ENCODE peak calls at places on chromosome 13, in nine cellular contexts. N is SW480; X is uterus; J is cardiac fibroblast; W is activated CD4-positive, alpha-beta T cell treated with anti-CD3 and anti-CD28 coated beads, Interleukin-2, amount 50 U/mL, for 48 hours; P is AG10803; C is CD8-positive, alpha-beta memory T cell; F is stimulated activated CD4-positive, alpha-beta T cell treated with anti-CD3 and anti-CD28 coated beads, TNF-alpha, amount 100 ng/mL, for 1 hour; V is activated T-cell treated with anti-CD3 and anti-CD28 coated beads, Interleukin-2, amount 50 U/mL, for 72 hours. O is an unnamed sample.

GRCh38 chr13:75468098-75468497 is 13.9 kb downstream of the TBC1D4 start:
- DNase-seq in N (no peak), X (no peak), J (peak), W (no peak), P (peak), C (no peak), F (no peak), V (no peak), O (no peak)

GRCh38 chr13:97194473-97194872 is 27.7 kb upstream of the MBNL2 start:
- DNase-seq in N (peak), X (no peak), J (peak), W (no peak), P (peak), C (no peak), F (no peak), V (no peak), O (no peak)

GRCh38 chr13:106537521-106537920 is 2.1 kb upstream of the EFNB2 start:
- DNase-seq in N (no peak), X (no peak), J (no peak), W (no peak), P (no peak), C (no peak), F (no peak), V (no peak), O (no peak)

GRCh38 chr13:76512676-76513277 is 373.4 kb downstream of the KCTD12 start:
- DNase-seq in N (peak), X (no peak), J (peak), W (no peak), P (peak), C (no peak), F (no peak), V (no peak), O (no peak)

GRCh38 chr13:110714798-110715394 is 1.4 kb downstream of the ING1 start:
- DNase-seq in N (peak), X (peak), J (peak), W (peak), P (no peak), C (no peak), F (peak), V (peak), O (peak)

GRCh38 chr13:46211116-46211515 is 612 bp upstream of the LRRC63 start:
- DNase-seq in N (no peak), X (no peak), J (no peak), W (peak), P (no peak), C (peak), F (no peak), V (peak), O (no peak)

GRCh38 chr13:103099894-103100293 is 33.7 kb upstream of the SLC10A2 start:
- DNase-seq in N (no peak), X (no peak), J (no peak), W (no peak), P (no peak), C (no peak), F (no peak), V (no peak), O (no peak)

GRCh38 chr13:50529154-50529882 is 314.2 kb downstream of the DLEU7 start:
- DNase-seq in N (peak), X (peak), J (peak), W (peak), P (peak), C (no peak), F (no peak), V (peak), O (peak)

GRCh38 chr13:29384466-29384865 is 211.0 kb downstream of the SLC7A1 start:
- DNase-seq in N (no peak), X (no peak), J (peak), W (no peak), P (no peak), C (no peak), F (no peak), V (no peak), O (no peak)

GRCh38 chr13:45833663-45834062 is 17.9 kb downstream of the SIAH3 start:
- DNase-seq in N (peak), X (peak), J (peak), W (no peak), P (peak), C (no peak), F (no peak), V (no peak), O (no peak)

GRCh38 chr13:112703449-112703848 is 13.6 kb downstream of the ATP11A start:
- DNase-seq in N (no peak), X (no peak), J (no peak), W (no peak), P (no peak), C (no peak), F (no peak), V (no peak), O (no peak)

GRCh38 chr13:99528547-99528946 is 27.3 kb downstream of the TM9SF2 start:
- DNase-seq in N (peak), X (no peak), J (no peak), W (peak), P (no peak), C (peak), F (no peak), V (no peak), O (no peak)

GRCh38 chr13:28483313-28483931 is 11.5 kb downstream of the FLT1 start:
- DNase-seq in N (no peak), X (no peak), J (no peak), W (no peak), P (no peak), C (no peak), F (no peak), V (no peak), O (no peak)

GRCh38 chr13:28401303-28402056 is 93.4 kb downstream of the FLT1 start:
- DNase-seq in N (no peak), X (no peak), J (peak), W (no peak), P (peak), C (no peak), F (no peak), V (no peak), O (no peak)

GRCh38 chr13:51913421-51914136 is 51.8 kb downstream of the CCDC70 start:
- DNase-seq in N (no peak), X (no peak), J (no peak), W (no peak), P (no peak), C (no peak), F (no peak), V (no peak), O (no peak)

GRCh38 chr13:76708138-76708537 is 178.1 kb downstream of the KCTD12 start:
- DNase-seq in N (no peak), X (no peak), J (peak), W (no peak), P (peak), C (no peak), F (no peak), V (no peak), O (no peak)

GRCh38 chr13:34128661-34129060 is 310.7 kb downstream of the RFC3 start:
- DNase-seq in N (no peak), X (no peak), J (no peak), W (no peak), P (peak), C (no peak), F (no peak), V (no peak), O (no peak)

GRCh38 chr13:43545317-43545874 is 241.4 kb downstream of the ENOX1 start:
- DNase-seq in N (no peak), X (peak), J (peak), W (no peak), P (peak), C (no peak), F (no peak), V (no peak), O (no peak)

GRCh38 chr13:29918845-29919244 is 68.4 kb upstream of the UBL3 start:
- DNase-seq in N (no peak), X (no peak), J (peak), W (no peak), P (peak), C (no peak), F (no peak), V (no peak), O (no peak)

GRCh38 chr13:39522329-39522728 is 80.7 kb downstream of the LHFPL6 start:
- DNase-seq in N (no peak), X (no peak), J (no peak), W (no peak), P (no peak), C (no peak), F (no peak), V (no peak), O (no peak)

GRCh38 chr13:99009987-99010551 is 32.2 kb upstream of the DOCK9 start:
- DNase-seq in N (no peak), X (no peak), J (no peak), W (no peak), P (no peak), C (no peak), F (no peak), V (no peak), O (no peak)

GRCh38 chr13:42048625-42049453 is at the start of gene DGKH:
- DNase-seq in N (peak), X (peak), J (peak), W (peak), P (peak), C (peak), F (no peak), V (peak), O (peak)

GRCh38 chr13:32135655-32136054 is 104.1 kb downstream of the FRY start:
- DNase-seq in N (peak), X (no peak), J (no peak), W (no peak), P (peak), C (no peak), F (no peak), V (no peak), O (no peak)

GRCh38 chr13:49622174-49622946 is 5.9 kb upstream of the ARL11 start:
- DNase-seq in N (no peak), X (no peak), J (peak), W (no peak), P (no peak), C (no peak), F (no peak), V (no peak), O (no peak)

GRCh38 chr13:76848596-76848995 is 37.6 kb downstream of the KCTD12 start:
- DNase-seq in N (no peak), X (peak), J (peak), W (no peak), P (peak), C (no peak), F (no peak), V (no peak), O (peak)

GRCh38 chr13:93450761-93451160 is 224.2 kb downstream of the GPC6 start:
- DNase-seq in N (no peak), X (no peak), J (no peak), W (no peak), P (no peak), C (no peak), F (no peak), V (no peak), O (no peak)

GRCh38 chr13:84243340-84243739 is 361.1 kb upstream of the SLITRK1 start:
- DNase-seq in N (no peak), X (no peak), J (no peak), W (no peak), P (no peak), C (no peak), F (no peak), V (no peak), O (no peak)

GRCh38 chr13:36395280-36395679 is 37.0 kb upstream of the CCNA1 start:
- DNase-seq in N (peak), X (no peak), J (peak), W (no peak), P (peak), C (no peak), F (no peak), V (no peak), O (no peak)

GRCh38 chr13:34124912-34125311 is 307.0 kb downstream of the RFC3 start:
- DNase-seq in N (no peak), X (no peak), J (no peak), W (no peak), P (no peak), C (no peak), F (no peak), V (no peak), O (no peak)

GRCh38 chr13:31631071-31631470 is 108.3 kb upstream of the RXFP2 start:
- DNase-seq in N (no peak), X (no peak), J (no peak), W (no peak), P (peak), C (no peak), F (no peak), V (no peak), O (no peak)

GRCh38 chr13:32881792-32882175 is 134.4 kb upstream of the KL start:
- DNase-seq in N (no peak), X (no peak), J (no peak), W (no peak), P (no peak), C (no peak), F (no peak), V (no peak), O (no peak)

GRCh38 chr13:34748078-34748477 is 194.0 kb upstream of the NBEA start:
- DNase-seq in N (no peak), X (peak), J (peak), W (no peak), P (peak), C (no peak), F (no peak), V (no peak), O (no peak)

GRCh38 chr13:113861433-113862030 is 2.3 kb downstream of the GAS6 start:
- DNase-seq in N (peak), X (peak), J (no peak), W (no peak), P (no peak), C (no peak), F (no peak), V (no peak), O (no peak)

GRCh38 chr13:30800107-30800506 is 64.8 kb downstream of the ALOX5AP start:
- DNase-seq in N (no peak), X (no peak), J (no peak), W (no peak), P (no peak), C (no peak), F (no peak), V (no peak), O (no peak)

O was measured in tibial artery.